ENCODE peak calls at places on chromosomes 7 and 10, in eight cellular contexts. Y is heart right ventricle; G is GM23338; W is SJSA1; U is body of pancreas; V is fibroblast of lung; K is CD4-positive, alpha-beta memory T cell; D is tibial artery. A is an unnamed sample.

GRCh38 chr7:125670926-125671572 is 741.4 kb upstream of the POT1 start:
- DNase-seq in K (no peak), V (peak), W (no peak), U (no peak), G (peak), Y (no peak), D (no peak), A (no peak)

GRCh38 chr7:30347226-30348082 is 63.1 kb downstream of the ZNRF2 start:
- DNase-seq in D (no peak), G (no peak), V (no peak), Y (no peak), K (no peak), U (no peak), W (no peak), A (no peak)

GRCh38 chr10:42753507-42754154 is 29.0 kb upstream of the BMS1 start:
- DNase-seq in K (no peak), D (no peak), Y (no peak), V (no peak), G (peak), W (no peak), U (no peak), A (no peak)

GRCh38 chr10:98307916-98308315 is 39.9 kb upstream of the LOXL4 start:
- DNase-seq in K (no peak), Y (no peak), G (no peak), W (no peak), D (no peak), V (no peak), U (no peak), A (no peak)

GRCh38 chr7:78673272-78673671 is 780.2 kb downstream of the MAGI2 start:
- DNase-seq in W (no peak), U (peak), K (no peak), Y (no peak), D (no peak), G (no peak), V (no peak), A (no peak)

GRCh38 chr10:21084700-21085099 is 187.6 kb upstream of the NEBL start:
- DNase-seq in W (no peak), V (no peak), D (no peak), K (no peak), U (no peak), G (no peak), Y (no peak), A (no peak)

GRCh38 chr10:21888959-21889358 is 114.6 kb downstream of the DNAJC1 start:
- DNase-seq in W (no peak), V (no peak), D (no peak), Y (no peak), U (no peak), G (no peak), K (no peak), A (no peak)

GRCh38 chr7:23470290-23471089 is at the start of gene IGF2BP3:
- DNase-seq in G (peak), V (peak), U (no peak), Y (no peak), K (peak), W (peak), D (no peak), A (no peak)

GRCh38 chr10:129901389-129902045 is 62.6 kb downstream of the EBF3 start:
- DNase-seq in D (no peak), U (no peak), V (no peak), G (peak), K (no peak), Y (no peak), W (no peak), A (no peak)

GRCh38 chr10:101217450-101218281 is 11.6 kb downstream of the LBX1 start:
- DNase-seq in W (no peak), K (no peak), D (no peak), G (peak), U (peak), Y (no peak), V (peak), A (no peak)

GRCh38 chr7:155914341-155914740 is 102.1 kb upstream of the SHH start:
- DNase-seq in V (no peak), Y (no peak), G (no peak), U (no peak), D (no peak), W (no peak), K (no peak), A (no peak)

GRCh38 chr7:114548576-114548975 is 134.0 kb downstream of the FOXP2 start:
- DNase-seq in U (no peak), D (no peak), K (no peak), Y (no peak), V (peak), W (no peak), G (no peak), A (no peak)

GRCh38 chr10:77881222-77881621 is 45.3 kb downstream of the DLG5 start:
- DNase-seq in D (no peak), K (no peak), U (no peak), Y (no peak), W (no peak), G (no peak), V (no peak), A (no peak)

GRCh38 chr7:148916186-148916585 is 32.1 kb upstream of the EZH2 start:
- DNase-seq in G (no peak), Y (no peak), V (peak), U (no peak), W (no peak), D (no peak), K (no peak), A (no peak)

GRCh38 chr10:62788861-62789467 is 15.6 kb upstream of the ADO start:
- DNase-seq in K (no peak), G (no peak), U (no peak), W (no peak), D (no peak), Y (no peak), V (peak), A (no peak)

GRCh38 chr7:50791921-50792341 is 9.2 kb upstream of the GRB10 start:
- DNase-seq in U (no peak), W (no peak), Y (no peak), V (peak), K (no peak), G (no peak), D (no peak), A (no peak)

GRCh38 chr10:31034041-31034918 is 2.6 kb upstream of the ZNF438 start:
- DNase-seq in V (peak), G (no peak), Y (no peak), U (no peak), W (no peak), D (no peak), K (no peak), A (no peak)

GRCh38 chr7:35380739-35381224 is 126.9 kb upstream of the TBX20 start:
- DNase-seq in D (no peak), G (no peak), Y (no peak), V (no peak), U (no peak), W (no peak), K (no peak), A (no peak)

GRCh38 chr7:116405810-116406209 is 93.7 kb upstream of the CAV2 start:
- DNase-seq in Y (no peak), V (no peak), G (no peak), W (no peak), D (no peak), K (no peak), U (no peak), A (no peak)

GRCh38 chr7:2759736-2760097 is 71.7 kb downstream of the AMZ1 start:
- DNase-seq in G (no peak), U (no peak), Y (no peak), V (no peak), W (no peak), K (no peak), D (no peak), A (no peak)
- H3K4me3 ChIP-seq in G (no peak), U (no peak), Y (no peak), V (no peak), W (no peak), K (no peak), D (peak), A (no peak)

DNA sequence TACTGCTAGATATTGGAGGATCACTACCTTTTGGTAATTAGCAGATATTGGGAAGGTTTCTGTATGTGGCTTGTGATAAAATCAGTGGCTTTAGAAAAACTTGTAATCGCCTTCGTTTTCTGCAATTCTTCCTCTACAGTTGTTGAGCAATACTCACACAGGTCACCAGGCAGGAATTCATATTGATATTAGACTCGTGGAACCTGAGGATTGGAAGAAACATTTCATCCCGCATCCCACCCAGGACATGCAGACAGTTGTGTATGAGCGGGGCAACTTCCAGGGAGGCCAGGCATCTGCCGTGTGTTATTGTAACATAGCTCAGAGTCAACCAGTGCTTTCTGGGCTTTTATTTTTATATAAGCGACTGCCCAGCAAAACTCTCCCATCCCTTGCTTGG is 821.3 kb downstream of the LRMDA start:
- DNase-seq in G (no peak), U (no peak), W (no peak), V (no peak), D (no peak), K (no peak), Y (no peak), A (no peak)
- H3K27ac ChIP-seq in G (no peak), U (peak), W (no peak), V (no peak), D (no peak), K (no peak), Y (no peak), A (no peak)

DNA sequence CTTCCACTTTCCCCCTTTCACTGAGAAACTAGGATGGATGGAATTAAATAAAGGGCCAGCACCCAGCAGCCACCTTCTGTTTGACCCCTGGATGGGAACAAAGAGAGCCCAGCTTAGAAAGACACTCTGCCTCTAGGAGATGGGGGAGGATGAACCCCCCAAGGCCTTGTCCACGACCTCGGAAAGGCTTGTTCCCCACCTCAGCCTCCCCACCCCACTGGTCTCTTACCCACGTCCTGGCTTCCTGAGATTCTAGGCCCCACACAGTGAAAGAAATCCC is 9.7 kb downstream of the ITPRIP start:
- DNase-seq in Y (no peak), G (no peak), V (no peak), K (no peak), W (no peak), D (no peak), U (no peak), A (no peak)
- H3K4me3 ChIP-seq in Y (no peak), G (peak), V (peak), K (peak), W (no peak), D (peak), U (no peak), A (peak)

GRCh38 chr7:158781976-158782637 is 47.2 kb downstream of the ESYT2 start:
- DNase-seq in V (no peak), D (no peak), W (no peak), K (no peak), U (no peak), Y (no peak), G (no peak), A (no peak)
- H3K27ac ChIP-seq in V (no peak), D (peak), W (no peak), K (no peak), U (no peak), Y (peak), G (no peak), A (peak)

GRCh38 chr7:151244871-151245346 is 3.6 kb downstream of the SMARCD3 start:
- DNase-seq in K (no peak), V (no peak), Y (no peak), W (no peak), D (no peak), U (no peak), G (peak), A (no peak)

GRCh38 chr7:151245360-151246160 is 2.9 kb downstream of the SMARCD3 start:
- DNase-seq in D (no peak), K (peak), U (peak), Y (no peak), W (no peak), V (no peak), G (peak), A (no peak)

GRCh38 chr7:151247016-151247580 is 1.4 kb downstream of the SMARCD3 start:
- DNase-seq in D (no peak), V (no peak), Y (no peak), G (no peak), W (no peak), U (no peak), K (no peak), A (no peak)

GRCh38 chr7:151247611-151248176 is 800 bp downstream of the SMARCD3 start:
- DNase-seq in G (no peak), W (no peak), Y (no peak), U (no peak), K (no peak), D (no peak), V (peak), A (no peak)

DNA sequence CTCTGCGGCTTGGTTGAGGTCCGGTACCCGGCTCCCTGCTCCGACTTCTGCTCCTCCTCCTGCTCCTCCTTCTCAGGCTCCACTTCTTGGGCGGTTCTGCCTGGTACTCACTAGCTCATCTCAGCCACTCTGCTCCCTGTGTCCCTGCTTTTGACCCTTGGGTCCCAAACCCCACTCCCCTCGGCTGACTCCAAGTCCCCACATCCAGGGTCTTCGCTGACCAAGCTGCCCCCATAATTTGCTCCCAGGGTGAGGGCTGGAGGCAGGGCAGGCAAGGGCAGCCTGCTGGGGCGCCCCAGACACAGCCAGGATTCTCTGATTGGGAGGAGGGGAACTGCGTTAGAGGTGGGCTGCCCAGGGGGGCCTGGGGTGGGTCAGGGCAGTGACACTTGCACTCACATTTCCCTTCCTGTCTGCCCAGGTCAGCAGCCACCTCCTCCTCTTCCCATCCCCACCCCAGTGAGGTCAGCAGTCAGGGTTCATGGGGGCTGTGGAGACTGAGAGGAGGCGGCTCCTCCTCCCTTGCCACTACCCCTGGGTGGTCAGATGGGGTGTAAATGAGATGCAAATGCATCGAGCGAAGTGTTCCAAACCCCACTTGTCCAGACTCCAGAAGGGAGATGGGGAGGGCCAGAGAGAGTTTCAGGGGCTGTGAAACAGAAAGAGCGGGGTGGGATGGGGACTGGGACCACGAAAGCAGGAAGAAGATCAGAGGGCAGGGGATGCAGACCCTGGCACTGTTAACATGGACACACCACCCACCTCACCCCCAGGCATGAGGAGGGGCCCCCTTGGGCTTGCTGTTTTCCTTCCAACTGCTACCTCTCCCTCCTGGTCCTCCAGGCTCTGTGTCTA is 2.1 kb downstream of the SMARCD3 start:
- DNase-seq in Y (no peak), V (no peak), K (no peak), D (no peak), U (no peak), W (no peak), G (peak), A (no peak)
- H3K4me3 ChIP-seq in Y (no peak), V (peak), K (no peak), D (peak), U (no peak), W (no peak), G (peak), A (no peak)

GRCh38 chr10:127991543-127992255 is 84.8 kb downstream of the PTPRE start:
- DNase-seq in U (no peak), K (no peak), W (no peak), G (no peak), V (no peak), D (no peak), Y (no peak), A (no peak)
- H3K27ac ChIP-seq in U (peak), K (no peak), W (peak), G (no peak), V (peak), D (peak), Y (peak), A (no peak)

GRCh38 chr7:106425017-106425719 is 140.4 kb upstream of the NAMPT start:
- DNase-seq in V (peak), W (no peak), G (no peak), D (peak), K (peak), U (peak), Y (peak), A (no peak)

GRCh38 chr7:106426803-106427202 is 142.0 kb upstream of the NAMPT start:
- DNase-seq in G (no peak), D (no peak), W (no peak), K (no peak), V (no peak), Y (no peak), U (no peak), A (no peak)

GRCh38 chr7:106423111-106423510 is 138.3 kb upstream of the NAMPT start:
- DNase-seq in K (no peak), U (no peak), V (no peak), G (no peak), Y (no peak), D (no peak), W (no peak), A (no peak)

GRCh38 chr7:106423836-106424475 is 139.2 kb upstream of the NAMPT start:
- DNase-seq in U (no peak), D (no peak), Y (no peak), K (no peak), W (no peak), V (no peak), G (no peak), A (no peak)

DNA sequence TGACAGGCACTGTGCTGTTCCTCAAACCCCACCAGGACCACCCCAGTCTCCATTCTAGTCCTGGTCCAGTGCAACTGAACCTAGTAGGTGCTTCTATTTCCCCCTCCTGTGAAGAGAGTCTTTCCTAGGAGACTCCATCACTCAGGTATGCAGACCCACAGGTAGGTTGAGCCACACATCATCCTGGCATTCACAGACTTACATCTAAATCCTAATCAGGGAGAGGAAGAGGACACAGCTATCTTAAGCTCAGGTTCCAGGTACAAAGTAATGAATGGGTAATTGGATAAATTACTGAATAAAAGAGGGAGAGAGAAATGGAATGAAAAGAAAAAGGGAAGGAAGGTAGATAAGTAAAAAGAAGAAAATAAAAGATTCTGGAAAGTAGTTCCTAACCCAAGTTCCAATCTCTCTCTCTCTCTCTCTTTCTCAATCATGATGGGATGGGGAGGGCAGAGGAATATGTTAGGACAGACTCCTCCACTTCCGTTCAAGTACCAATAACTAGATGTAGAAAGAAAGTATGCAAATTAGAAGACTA is 139.8 kb upstream of the NAMPT start:
- DNase-seq in U (no peak), G (no peak), V (no peak), D (no peak), K (no peak), W (no peak), Y (no peak), A (no peak)
- H3K4me3 ChIP-seq in U (no peak), G (no peak), V (no peak), D (no peak), K (no peak), W (no peak), Y (no peak), A (no peak)

A was measured in dorsolateral prefrontal cortex.